ENCODE peak calls at places on chromosomes 12 and 14, in seven cellular contexts. S, E, P, A, I, T and O are unnamed samples.

GRCh38 chr14:97413991-97414717 is 617.0 kb downstream of the VRK1 start:
- DNase-seq in S (no peak), E (no peak), P (no peak), A (no peak), I (no peak), T (no peak), O (no peak)

GRCh38 chr14:105092912-105093425 is 27.7 kb upstream of the GPR132 start:
- DNase-seq in S (peak), E (peak), P (peak), A (peak), I (peak), T (no peak), O (peak)

GRCh38 chr12:90897981-90898380 is 57.0 kb downstream of the CCER1 start:
- DNase-seq in S (no peak), E (no peak), P (no peak), A (no peak), I (no peak), T (no peak), O (no peak)

GRCh38 chr14:68260121-68260520 is 440.5 kb downstream of the RAD51B start:
- DNase-seq in S (no peak), E (no peak), P (no peak), A (no peak), I (no peak), T (no peak), O (no peak)

GRCh38 chr12:7834701-7835100 is 38.0 kb downstream of the SLC2A14 start:
- DNase-seq in S (no peak), E (no peak), P (no peak), A (no peak), I (no peak), T (no peak), O (no peak)

GRCh38 chr12:10393291-10393690 is 3.5 kb upstream of the KLRK1 start:
- DNase-seq in S (no peak), E (no peak), P (no peak), A (no peak), I (no peak), T (no peak), O (no peak)

GRCh38 chr14:77991128-77991772 is 178.9 kb upstream of the NRXN3 start:
- DNase-seq in S (no peak), E (no peak), P (no peak), A (peak), I (no peak), T (peak), O (no peak)

GRCh38 chr12:93102289-93102688 is 173.2 kb upstream of the EEA1 start:
- DNase-seq in S (no peak), E (no peak), P (no peak), A (no peak), I (no peak), T (no peak), O (no peak)

GRCh38 chr14:61322799-61323290 is 1.5 kb downstream of the PRKCH start:
- DNase-seq in S (no peak), E (no peak), P (peak), A (peak), I (no peak), T (no peak), O (peak)

GRCh38 chr12:10673660-10674384 is at the start of gene STYK1:
- DNase-seq in S (peak), E (no peak), P (peak), A (peak), I (peak), T (peak), O (peak)

GRCh38 chr14:25001096-25001982 is 48.6 kb downstream of the STXBP6 start:
- DNase-seq in S (no peak), E (no peak), P (no peak), A (no peak), I (no peak), T (no peak), O (no peak)

GRCh38 chr12:122847516-122847836 is 12.2 kb downstream of the HIP1R start:
- DNase-seq in S (no peak), E (no peak), P (no peak), A (no peak), I (no peak), T (no peak), O (no peak)

GRCh38 chr12:56431850-56432249 is 17.4 kb downstream of the TIMELESS start:
- DNase-seq in S (no peak), E (no peak), P (peak), A (no peak), I (no peak), T (no peak), O (no peak)

GRCh38 chr12:49827351-49828099 is 688 bp downstream of the NCKAP5L start:
- DNase-seq in S (peak), E (peak), P (peak), A (peak), I (peak), T (peak), O (peak)

GRCh38 chr12:92226961-92227360 is 81.3 kb upstream of the BTG1 start:
- DNase-seq in S (no peak), E (no peak), P (no peak), A (no peak), I (no peak), T (no peak), O (no peak)

GRCh38 chr12:57226588-57227314 is 2.8 kb upstream of the SHMT2 start:
- DNase-seq in S (no peak), E (no peak), P (no peak), A (no peak), I (no peak), T (no peak), O (no peak)

GRCh38 chr14:52877628-52878027 is 73.2 kb downstream of the FERMT2 start:
- DNase-seq in S (no peak), E (no peak), P (peak), A (no peak), I (no peak), T (no peak), O (no peak)

GRCh38 chr12:122080149-122081107 is 1.9 kb downstream of the MLXIP start:
- DNase-seq in S (peak), E (peak), P (peak), A (peak), I (peak), T (peak), O (peak)

GRCh38 chr14:99430491-99430890 is 50.2 kb downstream of the SETD3 start:
- DNase-seq in S (no peak), E (no peak), P (peak), A (peak), I (no peak), T (peak), O (peak)

GRCh38 chr14:37197421-37198272 is at the start of gene MIPOL1:
- DNase-seq in S (peak), E (peak), P (peak), A (peak), I (peak), T (peak), O (peak)

GRCh38 chr12:96578526-96579125 is 89.2 kb downstream of the CFAP54 start:
- DNase-seq in S (no peak), E (no peak), P (peak), A (no peak), I (no peak), T (no peak), O (peak)

GRCh38 chr12:125110641-125111360 is 45.6 kb downstream of the AACS start:
- DNase-seq in S (no peak), E (no peak), P (peak), A (no peak), I (no peak), T (no peak), O (no peak)

GRCh38 chr14:93299831-93300230 is 33.0 kb downstream of the BTBD7 start:
- DNase-seq in S (no peak), E (no peak), P (peak), A (no peak), I (no peak), T (no peak), O (no peak)

GRCh38 chr14:104432611-104433231 is 146.8 kb upstream of the C14orf180 start:
- DNase-seq in S (no peak), E (no peak), P (no peak), A (no peak), I (no peak), T (no peak), O (no peak)

GRCh38 chr14:54090274-54090673 is 133.6 kb upstream of the BMP4 start:
- DNase-seq in S (no peak), E (no peak), P (no peak), A (no peak), I (no peak), T (no peak), O (no peak)

GRCh38 chr12:28017873-28018255 is 45.3 kb upstream of the PTHLH start:
- DNase-seq in S (no peak), E (no peak), P (no peak), A (no peak), I (no peak), T (no peak), O (no peak)

GRCh38 chr14:76950043-76951020 is 78.2 kb downstream of the IRF2BPL start:
- DNase-seq in S (no peak), E (no peak), P (peak), A (peak), I (no peak), T (no peak), O (peak)

GRCh38 chr12:1798734-1799067 is 21.7 kb upstream of the LRTM2 start:
- DNase-seq in S (no peak), E (no peak), P (no peak), A (no peak), I (no peak), T (no peak), O (no peak)

GRCh38 chr12:1799882-1800645 is 20.3 kb upstream of the LRTM2 start:
- DNase-seq in S (no peak), E (no peak), P (no peak), A (no peak), I (no peak), T (no peak), O (no peak)

GRCh38 chr12:1801285-1801975 is 18.9 kb upstream of the LRTM2 start:
- DNase-seq in S (peak), E (no peak), P (no peak), A (no peak), I (no peak), T (no peak), O (no peak)

GRCh38 chr12:1799068-1799881 is 21.1 kb upstream of the LRTM2 start:
- DNase-seq in S (no peak), E (no peak), P (no peak), A (no peak), I (no peak), T (no peak), O (no peak)

GRCh38 chr12:1800646-1801284 is 19.6 kb upstream of the LRTM2 start:
- DNase-seq in S (no peak), E (peak), P (peak), A (no peak), I (no peak), T (peak), O (peak)
- TF ChIP-seq CTCF in S (no peak), E (peak), P (peak), A (peak), I (peak), T (peak), O (peak)

DNA sequence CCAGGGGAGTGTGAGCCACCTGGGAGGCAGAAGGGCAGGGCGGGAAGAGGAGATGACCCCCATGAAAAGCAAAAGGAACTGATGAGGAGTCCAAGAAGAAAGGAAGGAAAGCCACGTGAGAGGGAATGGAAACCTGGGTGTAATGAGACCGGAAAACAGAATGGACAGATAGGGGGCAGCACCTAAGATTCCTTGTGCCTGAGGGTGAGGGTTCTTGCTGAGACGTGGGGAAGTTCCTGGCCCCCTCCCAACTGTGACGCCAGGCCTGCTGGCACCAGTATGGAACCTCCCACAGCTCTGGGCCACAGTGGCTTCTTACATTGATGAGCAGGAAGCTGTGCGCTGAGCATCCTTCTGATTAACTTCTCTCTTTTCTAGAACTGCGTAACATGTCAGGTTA is 30.8 kb downstream of the TTC7B start:
- DNase-seq in S (peak), E (peak), P (peak), A (peak), I (peak), T (peak), O (no peak)
- TF ChIP-seq CTCF in S (no peak), E (peak), P (peak), A (peak), I (peak), T (peak), O (no peak)

GRCh38 chr12:45655186-45655585 is 74.3 kb upstream of the ARID2 start:
- DNase-seq in S (no peak), E (peak), P (peak), A (peak), I (no peak), T (peak), O (no peak)
- TF ChIP-seq CTCF in S (no peak), E (peak), P (peak), A (no peak), I (no peak), T (peak), O (no peak)

GRCh38 chr14:59897757-59898383 is 22.1 kb upstream of the LRRC9 start:
- DNase-seq in S (no peak), E (peak), P (peak), A (peak), I (no peak), T (peak), O (peak)
- TF ChIP-seq CTCF in S (peak), E (peak), P (peak), A (peak), I (peak), T (peak), O (peak)

DNA sequence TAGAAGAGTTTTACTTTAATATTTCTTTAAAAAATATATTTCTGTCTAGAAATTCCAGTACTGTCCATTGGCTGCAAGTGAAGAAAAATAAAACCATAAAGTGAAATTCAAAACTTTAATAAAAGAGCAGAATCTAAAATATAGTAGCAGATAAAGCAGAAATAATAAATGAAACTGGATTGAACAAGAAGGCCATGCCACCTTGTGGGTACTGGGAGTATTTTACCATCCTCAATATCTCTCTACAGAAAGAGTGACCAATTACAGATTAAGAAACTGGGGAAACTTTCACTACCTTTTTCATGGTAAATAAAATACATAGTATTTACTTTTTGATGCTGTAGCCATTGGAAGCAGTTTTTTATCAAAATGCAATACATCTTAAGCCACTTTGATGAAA is 220.5 kb downstream of the BCAT1 start:
- DNase-seq in S (no peak), E (peak), P (peak), A (no peak), I (no peak), T (no peak), O (no peak)
- TF ChIP-seq CTCF in S (no peak), E (peak), P (peak), A (no peak), I (no peak), T (peak), O (peak)

GRCh38 chr12:72141381-72141780 is 130.8 kb upstream of the TRHDE start:
- DNase-seq in S (no peak), E (peak), P (peak), A (no peak), I (no peak), T (no peak), O (no peak)
- TF ChIP-seq CTCF in S (no peak), E (peak), P (peak), A (no peak), I (no peak), T (peak), O (peak)

GRCh38 chr12:109900752-109901580 is 892 bp downstream of the TCHP start:
- DNase-seq in S (no peak), E (no peak), P (peak), A (no peak), I (no peak), T (peak), O (no peak)

GRCh38 chr12:109897029-109897428 is 3.0 kb upstream of the TCHP start:
- DNase-seq in S (no peak), E (no peak), P (no peak), A (no peak), I (no peak), T (no peak), O (no peak)

GRCh38 chr12:109902866-109903265 is 2.8 kb downstream of the TCHP start:
- DNase-seq in S (no peak), E (no peak), P (no peak), A (no peak), I (no peak), T (no peak), O (no peak)

GRCh38 chr12:109896188-109896587 is 3.9 kb upstream of the TCHP start:
- DNase-seq in S (no peak), E (no peak), P (no peak), A (no peak), I (no peak), T (no peak), O (no peak)

GRCh38 chr12:109899783-109900751 is at the start of gene TCHP:
- DNase-seq in S (peak), E (peak), P (peak), A (peak), I (peak), T (peak), O (peak)
- TF ChIP-seq CTCF in S (peak), E (peak), P (peak), A (peak), I (peak), T (peak), O (no peak)

GRCh38 chr12:12817611-12818010 is 4.5 kb downstream of the DDX47 start:
- DNase-seq in S (no peak), E (no peak), P (no peak), A (no peak), I (no peak), T (no peak), O (no peak)

GRCh38 chr12:12819221-12819620 is 6.1 kb downstream of the DDX47 start:
- DNase-seq in S (no peak), E (no peak), P (no peak), A (no peak), I (no peak), T (no peak), O (no peak)

GRCh38 chr12:12821975-12822374 is 8.8 kb downstream of the DDX47 start:
- DNase-seq in S (no peak), E (no peak), P (no peak), A (no peak), I (no peak), T (no peak), O (no peak)

GRCh38 chr12:12818693-12819092 is 5.5 kb downstream of the DDX47 start:
- DNase-seq in S (no peak), E (no peak), P (no peak), A (no peak), I (no peak), T (no peak), O (no peak)

GRCh38 chr12:12819752-12820311 is 6.7 kb downstream of the DDX47 start:
- DNase-seq in S (peak), E (peak), P (peak), A (no peak), I (no peak), T (no peak), O (no peak)
- TF ChIP-seq CTCF in S (no peak), E (no peak), P (peak), A (no peak), I (no peak), T (no peak), O (no peak)

GRCh38 chr14:64766430-64767151 is 62.4 kb downstream of the PLEKHG3 start:
- DNase-seq in S (no peak), E (no peak), P (no peak), A (no peak), I (no peak), T (no peak), O (no peak)
- TF ChIP-seq CTCF in S (no peak), E (no peak), P (no peak), A (no peak), I (no peak), T (no peak), O (no peak)

GRCh38 chr12:131833896-131834641 is 5.9 kb downstream of the MMP17 start:
- DNase-seq in S (no peak), E (no peak), P (peak), A (no peak), I (no peak), T (peak), O (no peak)
- TF ChIP-seq CTCF in S (no peak), E (peak), P (peak), A (no peak), I (no peak), T (peak), O (peak)